ENCODE peak calls at places on chromosome 15, in seven cellular contexts. A is cardiac muscle cell, J is IMR-90, K is stomach, I is HepG2, T is AG04450, H is adrenal gland. G is an unnamed sample.

GRCh38 chr15:88635343-88635742 is 3.5 kb upstream of the ISG20 start:
- DNase-seq in A (no peak), J (no peak), K (no peak), I (no peak), T (no peak), H (no peak), G (no peak)

GRCh38 chr15:50819344-50819743 is 53.8 kb upstream of the SPPL2A start:
- DNase-seq in A (no peak), J (no peak), K (no peak), I (no peak), T (no peak), H (no peak), G (no peak)

GRCh38 chr15:66734961-66735908 is 33.2 kb downstream of the SMAD6 start:
- DNase-seq in A (no peak), J (no peak), K (no peak), I (no peak), T (no peak), H (no peak), G (no peak)

GRCh38 chr15:26670116-26670515 is 102.8 kb downstream of the GABRB3 start:
- DNase-seq in A (no peak), J (no peak), K (no peak), I (no peak), T (no peak), H (no peak), G (no peak)

GRCh38 chr15:31272558-31273257 is 53.9 kb upstream of the KLF13 start:
- DNase-seq in A (no peak), J (no peak), K (peak; percentile 65), I (no peak), T (no peak), H (peak; percentile 8), G (no peak)

GRCh38 chr15:61459785-61460707 is 230.9 kb upstream of the RORA start:
- DNase-seq in A (no peak), J (peak; percentile 9), K (no peak), I (peak; percentile 4), T (no peak), H (peak; percentile 23), G (no peak)

GRCh38 chr15:85099195-85099803 is 117.6 kb downstream of the PDE8A start:
- DNase-seq in A (no peak), J (no peak), K (no peak), I (no peak), T (no peak), H (no peak), G (no peak)

GRCh38 chr15:90763700-90764099 is 46.6 kb downstream of the BLM start:
- DNase-seq in A (no peak), J (no peak), K (no peak), I (no peak), T (no peak), H (no peak), G (no peak)

GRCh38 chr15:100914876-100915275 is 4.3 kb upstream of the LRRK1 start:
- DNase-seq in A (peak; percentile 50), J (peak; percentile 24), K (no peak), I (no peak), T (no peak), H (no peak), G (no peak)

GRCh38 chr15:84603630-84604379 is 3.0 kb downstream of the ZSCAN2 start:
- DNase-seq in A (no peak), J (no peak), K (no peak), I (no peak), T (no peak), H (no peak), G (no peak)

GRCh38 chr15:100601158-100601557 is 826 bp downstream of the LINS1 start:
- DNase-seq in A (peak; percentile 39), J (no peak), K (no peak), I (no peak), T (no peak), H (peak; percentile 37), G (no peak)

GRCh38 chr15:97961067-97961954 is 808 bp downstream of the ARRDC4 start:
- DNase-seq in A (peak; percentile 22), J (peak; percentile 4), K (peak; percentile 53), I (peak; percentile 2), T (no peak), H (peak; percentile 55), G (no peak)

DNA sequence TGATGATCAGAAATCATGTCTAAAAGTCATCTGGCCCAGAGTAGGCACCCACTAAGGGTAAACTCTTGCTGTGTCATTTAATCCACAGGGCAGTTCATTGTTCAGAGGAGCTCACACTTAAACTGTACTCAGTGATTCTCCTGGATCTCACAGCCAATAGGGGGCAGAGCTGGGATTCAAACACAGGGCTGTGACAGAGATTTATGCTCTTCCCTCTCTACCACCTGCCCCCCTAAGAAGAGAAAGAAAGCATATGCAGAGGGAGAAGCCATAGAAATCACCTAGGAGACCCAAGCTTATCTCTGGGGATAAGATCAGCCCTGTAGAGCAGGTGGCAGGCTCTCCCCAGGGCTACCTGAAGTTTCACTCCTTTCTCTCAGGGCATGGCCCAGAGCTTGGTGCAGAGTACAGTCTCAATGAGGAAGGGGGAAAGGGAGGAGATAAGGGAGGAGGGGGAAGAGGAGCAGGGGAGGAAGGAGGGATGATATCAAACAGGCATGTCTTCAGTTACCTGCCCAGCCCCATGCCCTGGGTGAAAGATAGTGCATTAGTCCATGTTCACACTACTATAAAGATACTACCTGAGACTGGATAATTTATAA is 51.8 kb upstream of the ADPGK start:
- DNase-seq in A (peak; percentile 43), J (no peak), K (no peak), I (peak; percentile 4), T (no peak), H (no peak), G (no peak)
- TF ChIP-seq CTCF in A (peak; percentile 52), J (peak; percentile 29), K (no peak), I (peak; percentile 16), T (peak; percentile 6), H (no peak), G (no peak)

DNA sequence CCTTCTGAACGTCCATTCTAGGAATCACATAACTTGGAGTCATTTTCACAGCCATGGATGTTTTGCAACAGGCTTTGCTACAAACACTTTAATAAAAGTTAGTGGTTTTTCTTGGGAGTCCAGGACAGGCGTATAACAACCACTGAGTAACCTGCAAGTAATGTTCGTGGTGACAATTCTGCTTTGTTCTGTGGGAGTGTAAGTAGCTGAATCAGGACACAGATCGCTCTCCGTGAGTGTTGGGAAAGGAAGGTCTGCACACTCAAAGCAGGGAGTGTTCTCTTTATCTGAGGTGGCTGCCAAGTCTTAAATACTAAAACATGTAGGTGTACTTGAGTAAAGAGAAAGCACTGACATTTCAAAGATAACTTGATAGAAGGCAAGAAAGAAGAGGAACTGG is 7.9 kb upstream of the BNC1 start:
- DNase-seq in A (no peak), J (peak; percentile 54), K (no peak), I (no peak), T (no peak), H (no peak), G (no peak)
- H3K27me3 ChIP-seq in A (no peaks in the 10 kb centered on the region), J (peaks cover 7% of the 10 kb centered on the region), K (peaks cover 52% of the 10 kb centered on the region), I (peaks cover 7% of the 10 kb centered on the region), T (no peaks in the 10 kb centered on the region), H (peaks cover 15% of the 10 kb centered on the region), G (no peaks in the 10 kb centered on the region)

DNA sequence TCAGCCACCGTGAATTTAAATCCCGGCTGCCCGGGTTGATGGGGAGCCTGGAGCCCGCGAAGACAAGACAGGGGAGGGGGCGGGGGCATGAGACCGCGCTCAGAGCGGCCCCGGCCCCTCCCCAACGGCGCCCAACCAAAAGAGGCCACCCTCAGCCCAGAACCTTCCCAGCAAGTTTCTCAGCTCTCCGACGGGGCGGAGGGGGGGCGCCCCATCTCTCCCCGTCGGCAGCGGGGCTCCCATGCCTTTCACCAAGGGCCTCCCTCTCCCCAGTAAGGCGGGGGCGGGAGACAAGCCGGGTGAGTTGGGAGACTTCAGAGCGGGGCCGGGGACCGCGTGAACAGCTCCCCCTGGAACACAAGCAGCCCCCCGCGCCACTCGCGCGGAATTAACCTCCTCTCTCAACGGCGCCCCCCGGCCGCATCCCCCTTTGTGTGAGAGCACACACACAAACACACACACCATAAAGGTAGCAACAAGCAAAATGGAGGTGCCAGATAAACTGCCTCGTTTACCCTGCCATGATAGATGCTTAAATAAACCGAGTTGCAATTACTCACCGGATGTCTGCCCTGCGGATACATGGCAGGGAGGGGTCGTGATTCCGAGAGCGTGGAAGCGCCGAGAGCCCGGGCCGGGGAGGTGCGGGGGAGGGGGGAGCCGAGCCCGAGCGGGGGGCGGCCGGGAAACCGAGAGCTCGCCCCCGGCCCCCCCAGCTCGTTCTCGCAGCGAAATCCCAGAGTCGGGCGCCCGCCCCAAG is 1.3 kb downstream of the TLE3 start:
- DNase-seq in A (peak; percentile 37), J (peak; percentile 56), K (peak; percentile 47), I (no peak), T (no peak), H (peak; percentile 39), G (no peak)
- TF ChIP-seq CTCF in A (peak; percentile 10), J (no peak), K (no peak), I (no peak), T (no peak), H (no peak), G (no peak)

DNA sequence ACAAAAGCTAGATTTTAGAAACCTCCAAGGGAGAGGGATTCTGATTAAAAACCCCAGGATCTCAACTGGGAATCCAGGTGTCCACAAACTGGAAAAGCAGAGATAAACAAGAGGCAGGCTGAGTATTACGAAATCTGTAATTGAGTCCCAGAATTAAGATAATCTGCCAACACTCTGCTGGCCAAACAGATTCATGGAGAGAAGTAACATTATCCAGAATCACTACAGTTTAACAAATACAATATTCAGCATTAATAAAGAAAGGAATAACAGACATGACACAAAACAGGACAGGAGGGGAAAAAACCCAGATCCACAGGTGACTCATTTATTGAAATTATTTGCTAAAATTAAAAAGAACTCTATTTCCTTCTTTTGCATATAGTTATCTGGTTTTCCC is 227.3 kb upstream of the NANOGP8 start:
- DNase-seq in A (no peak), J (no peak), K (no peak), I (no peak), T (no peak), H (no peak), G (no peak)
- H3K27me3 ChIP-seq in A (no peaks in the 10 kb centered on the region), J (no peaks in the 10 kb centered on the region), K (no peaks in the 10 kb centered on the region), I (no peaks in the 10 kb centered on the region), T (no peaks in the 10 kb centered on the region), H (no peaks in the 10 kb centered on the region), G (no peaks in the 10 kb centered on the region)

DNA sequence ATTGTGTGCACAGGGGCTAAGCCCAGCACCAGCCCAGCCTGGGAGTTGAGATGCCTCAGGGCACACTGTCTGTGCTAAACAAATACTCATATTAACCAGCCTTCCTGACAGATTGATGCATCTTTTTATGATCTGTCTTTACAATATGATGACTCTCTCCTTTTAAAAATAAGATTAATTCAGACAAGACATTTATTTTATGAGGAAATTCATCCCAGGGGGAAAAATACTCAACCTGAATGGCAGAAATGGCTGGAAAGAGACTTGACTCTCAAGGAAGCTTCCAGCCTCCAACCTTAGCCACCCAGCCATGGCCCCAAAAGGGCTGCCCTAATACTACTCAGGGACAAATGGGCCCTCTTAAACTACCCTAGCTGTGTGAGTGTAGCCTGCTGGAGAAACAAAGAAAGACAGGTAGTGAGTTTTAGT is 46.9 kb downstream of the NOX5 start:
- DNase-seq in A (no peak), J (no peak), K (no peak), I (no peak), T (no peak), H (no peak), G (no peak)
- TF ChIP-seq CTCF in A (no peak), J (no peak), K (no peak), I (no peak), T (no peak), H (no peak), G (no peak)